ENCODE peak calls at places on chromosomes 11 and 22, in six cellular contexts. L, D, J, H, V and K are unnamed samples.

GRCh38 chr11:74739546-74740270 is 8.5 kb upstream of the CHRDL2 start:
- DNase-seq in V (peak; percentile 74), H (peak; percentile 77), D (peak; percentile 49), J (no peak), L (peak; percentile 41), K (peak; percentile 55)

GRCh38 chr11:21180194-21180593 is 510.8 kb downstream of the NELL1 start:
- DNase-seq in V (no peak), H (no peak), J (no peak), L (no peak), D (no peak), K (no peak)

GRCh38 chr22:30890689-30891442 is 77.7 kb downstream of the MORC2 start:
- DNase-seq in J (peak; percentile 46), H (peak; percentile 61), D (peak; percentile 20), V (peak; percentile 23), L (no peak), K (peak; percentile 55)

GRCh38 chr22:28171135-28171534 is 252.1 kb upstream of the PITPNB start:
- DNase-seq in H (peak; percentile 38), V (peak; percentile 14), J (no peak), L (no peak), D (no peak), K (no peak)

GRCh38 chr11:120167659-120168058 is 29.7 kb upstream of the TRIM29 start:
- DNase-seq in D (no peak), H (no peak), V (no peak), L (no peak), J (peak; percentile 34), K (no peak)

GRCh38 chr22:17087176-17088131 is 2.7 kb downstream of the IL17RA start:
- DNase-seq in J (no peak), H (no peak), L (peak; percentile 12), D (no peak), V (peak; percentile 81), K (no peak)

GRCh38 chr11:34837246-34837856 is 78.8 kb downstream of the APIP start:
- DNase-seq in D (no peak), V (no peak), H (no peak), J (no peak), L (peak; percentile 49), K (no peak)

GRCh38 chr22:19648419-19648929 is 65.8 kb upstream of the SEPTIN5 start:
- DNase-seq in D (peak; percentile 10), L (no peak), V (peak; percentile 11), J (no peak), H (no peak), K (no peak)

GRCh38 chr11:131923309-131923708 is 552.9 kb downstream of the NTM start:
- DNase-seq in H (no peak), D (no peak), J (no peak), L (no peak), V (no peak), K (no peak)

GRCh38 chr22:27298387-27299141 is 503.0 kb downstream of the MN1 start:
- DNase-seq in J (no peak), D (no peak), H (no peak), L (no peak), V (no peak), K (no peak)

DNA sequence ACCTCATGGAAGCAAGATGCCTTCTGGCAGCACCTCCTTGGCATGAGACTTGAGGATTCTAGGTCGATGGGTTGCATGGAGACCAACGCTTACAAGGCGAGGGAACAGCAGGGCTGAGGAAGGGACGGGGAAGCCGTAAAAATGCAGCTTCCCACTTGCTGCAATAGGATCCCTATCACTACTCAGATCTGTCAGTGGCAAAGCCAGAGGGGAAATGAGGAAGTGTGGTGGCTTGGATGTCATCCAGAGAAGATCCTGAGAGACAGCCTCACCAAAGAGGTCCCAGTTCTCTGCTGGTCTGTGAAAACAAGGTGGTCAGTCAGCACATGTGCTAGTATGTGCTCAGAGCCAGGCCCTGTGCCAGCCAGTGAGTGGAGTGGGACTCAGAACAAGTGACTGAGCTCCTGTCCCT is 22.2 kb downstream of the CYB5R2 start:
- DNase-seq in D (no peak), J (no peak), V (no peak), H (no peak), L (no peak), K (no peak)
- TF ChIP-seq CTCF in D (no peak), J (no peak), V (no peak), H (no peak), L (no peak), K (no peak)

DNA sequence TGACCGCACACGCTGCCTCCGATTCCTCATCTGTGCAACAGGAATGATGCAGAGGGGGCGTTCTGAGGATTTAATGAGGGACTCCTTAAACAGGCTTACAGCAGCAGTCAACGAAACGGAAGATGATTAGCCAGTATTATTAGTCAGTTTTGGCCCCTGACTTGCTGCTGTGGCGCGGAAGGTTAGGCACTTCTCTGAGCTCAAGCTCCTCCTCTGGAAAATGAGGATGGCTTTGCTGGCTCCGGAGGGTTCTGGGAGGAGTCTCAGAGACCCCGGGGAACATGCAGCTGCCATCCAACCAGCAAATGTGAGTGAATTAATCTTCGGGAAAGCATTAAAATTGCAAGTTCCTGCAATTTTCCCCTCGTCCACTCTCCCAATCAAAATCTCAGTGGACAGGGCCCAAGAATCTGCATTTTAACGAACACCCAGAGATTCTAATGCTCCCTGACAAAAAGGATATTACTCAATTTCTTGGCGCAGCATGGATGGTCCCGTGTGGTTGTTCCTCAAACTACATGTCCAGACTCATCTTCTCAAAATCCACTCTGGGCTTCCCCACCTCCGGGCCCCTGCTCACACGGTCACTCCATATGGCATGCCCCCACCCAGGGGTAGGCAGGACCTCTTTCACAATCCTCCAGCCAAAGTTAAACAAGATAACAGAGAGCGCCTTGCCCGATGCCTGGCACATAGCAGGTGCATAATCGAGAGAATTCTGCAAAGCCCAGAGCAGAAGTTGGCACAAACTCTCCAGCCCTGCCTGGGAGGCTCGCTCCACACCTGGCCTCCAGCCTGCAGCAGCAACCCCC is 6.4 kb downstream of the ELFN2 start:
- DNase-seq in V (no peak), H (no peak), D (peak; percentile 54), L (peak; percentile 34), J (no peak), K (no peak)
- TF ChIP-seq CTCF in V (no peak), H (no peak), D (no peak), L (no peak), J (peak; percentile 12), K (peak; percentile 10)

DNA sequence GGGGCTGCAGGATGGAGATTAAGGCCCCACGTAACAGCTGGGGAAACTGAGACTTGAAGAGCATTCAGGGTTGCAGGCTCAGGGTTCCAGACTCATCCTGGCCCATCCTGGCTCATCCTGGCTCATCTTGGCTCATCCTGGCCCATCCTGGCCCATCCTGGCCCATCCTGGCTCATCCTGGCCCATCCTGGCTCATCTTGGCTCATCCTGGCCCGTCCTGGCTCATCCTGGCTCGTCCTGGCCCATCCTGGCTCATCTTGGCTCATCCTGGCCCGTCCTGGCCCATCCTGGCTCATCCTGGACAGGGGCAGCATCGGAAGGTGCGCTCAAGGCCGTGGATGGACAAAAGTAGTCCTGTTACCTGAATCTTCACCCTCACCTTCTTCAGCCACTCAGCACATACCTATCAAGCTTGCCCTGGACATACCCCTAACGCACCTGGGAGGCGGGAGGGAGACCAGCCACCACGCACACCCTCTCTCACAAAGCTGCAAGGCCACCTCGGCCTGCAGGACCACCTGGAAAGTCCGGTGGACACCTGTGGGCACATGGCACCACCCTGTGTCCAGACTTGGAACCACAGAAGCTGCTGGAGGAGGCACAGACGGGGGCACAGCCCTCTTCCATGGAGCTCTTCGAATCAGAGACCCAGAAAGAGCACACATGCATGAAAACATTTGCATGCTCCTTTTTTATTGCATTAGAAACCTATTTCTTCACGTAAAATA is 20.3 kb upstream of the NLRP6 start:
- DNase-seq in J (no peak), H (no peak), D (no peak), L (no peak), V (no peak), K (no peak)
- TF ChIP-seq CTCF in J (no peak), H (no peak), D (peak; percentile 24), L (no peak), V (no peak), K (no peak)

GRCh38 chr11:84358034-84358433 is 1071.9 kb upstream of the CCDC90B start:
- DNase-seq in H (no peak), D (no peak), L (no peak), J (no peak), V (no peak), K (no peak)

GRCh38 chr11:84355911-84356310 is 1069.7 kb upstream of the CCDC90B start:
- DNase-seq in V (no peak), J (no peak), L (no peak), D (no peak), H (no peak), K (no peak)
- TF ChIP-seq CTCF in V (no peak), J (no peak), L (no peak), D (no peak), H (no peak), K (no peak)

DNA sequence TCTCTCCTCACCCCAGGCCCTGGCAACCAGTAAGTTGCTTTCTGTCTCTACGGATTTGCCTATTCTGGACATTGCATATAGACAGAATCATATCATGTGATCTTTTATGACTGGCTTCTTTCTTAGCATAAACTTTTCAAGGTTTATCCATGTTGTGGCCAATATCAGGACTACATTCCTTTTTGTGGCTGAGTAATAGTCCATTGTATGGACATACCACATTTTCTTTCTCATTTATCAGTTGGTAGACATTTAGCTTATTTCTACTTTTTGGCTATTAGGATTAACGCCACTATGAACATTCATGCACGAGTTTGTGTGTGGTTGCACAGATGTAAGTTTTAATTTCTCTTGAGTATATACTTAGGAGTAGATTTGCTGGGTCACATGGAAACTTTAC is 35.7 kb downstream of the ARFGAP3 start:
- DNase-seq in J (no peak), L (no peak), V (no peak), D (no peak), H (no peak), K (no peak)
- TF ChIP-seq CTCF in J (no peak), L (no peak), V (no peak), D (no peak), H (no peak), K (no peak)

GRCh38 chr11:14793546-14793945 is 98.5 kb downstream of the CYP2R1 start:
- DNase-seq in H (no peak), J (no peak), L (no peak), D (peak; percentile 13), V (no peak), K (no peak)

GRCh38 chr11:14784230-14784629 is 107.8 kb downstream of the CYP2R1 start:
- DNase-seq in J (no peak), V (no peak), L (no peak), D (no peak), H (no peak), K (no peak)

DNA sequence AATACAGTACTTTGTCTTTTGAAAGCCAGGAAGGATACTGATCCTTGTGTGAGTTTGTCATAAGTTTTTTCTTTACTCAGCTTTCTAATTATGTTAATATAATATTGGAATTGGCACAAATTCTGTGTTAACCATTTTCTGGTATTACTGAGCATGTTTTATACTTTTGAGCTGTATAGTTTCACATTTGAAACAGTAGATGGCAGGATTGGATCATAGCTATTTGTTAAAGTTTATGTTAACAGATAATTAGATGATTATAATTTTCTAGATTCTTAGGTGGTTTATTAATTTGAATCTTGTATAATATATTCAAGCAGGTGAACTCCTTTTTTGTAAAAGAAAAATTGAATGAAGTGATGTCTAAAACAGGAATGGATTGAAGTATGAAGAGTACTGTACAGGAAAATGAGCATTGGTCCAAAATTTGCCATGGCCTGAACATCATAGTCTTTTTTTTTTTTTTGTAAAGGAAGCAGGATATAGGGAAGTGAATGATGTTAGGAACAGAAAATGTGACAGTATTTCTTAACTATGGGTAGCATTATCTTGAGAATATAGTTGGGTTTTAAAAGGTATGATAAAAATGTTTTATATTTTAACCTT is 102.0 kb downstream of the CYP2R1 start:
- DNase-seq in L (no peak), J (no peak), H (no peak), V (peak; percentile 51), D (peak; percentile 21), K (no peak)
- TF ChIP-seq CTCF in L (peak; percentile 56), J (peak; percentile 30), H (peak; percentile 48), V (peak; percentile 54), D (peak; percentile 12), K (no peak)